ENCODE peak calls at places on chromosomes 6 and 20, in five cellular contexts. I, O, J, U and S are unnamed samples.

GRCh38 chr6:128508588-128509296 is 11.7 kb downstream of the PTPRK start:
- DNase-seq in I (no peak), O (peak; percentile 96), J (peak; percentile 86), U (peak; percentile 87), S (no peak)

GRCh38 chr6:145206247-145206907 is 528.9 kb downstream of the EPM2A start:
- DNase-seq in I (no peak), O (peak; percentile 72), J (no peak), U (peak; percentile 37), S (no peak)

GRCh38 chr6:39426057-39426592 is 103.6 kb upstream of the KCNK16 start:
- DNase-seq in I (no peak), O (peak; percentile 69), J (peak; percentile 31), U (peak; percentile 83), S (no peak)

GRCh38 chr6:87407531-87407895 is 259 bp upstream of the CFAP206 start:
- DNase-seq in I (no peak), O (peak; percentile 41), J (no peak), U (peak; percentile 55), S (no peak)

GRCh38 chr6:110552901-110553641 is 76.7 kb upstream of the SLC22A16 start:
- DNase-seq in I (no peak), O (no peak), J (no peak), U (no peak), S (no peak)

GRCh38 chr6:41689171-41690008 is 46.0 kb downstream of the TFEB start:
- DNase-seq in I (no peak), O (peak; percentile 45), J (no peak), U (peak; percentile 15), S (peak; percentile 15)

GRCh38 chr6:41488392-41489129 is 57.6 kb upstream of the FOXP4 start:
- DNase-seq in I (peak; percentile 66), O (peak; percentile 83), J (peak; percentile 65), U (peak; percentile 87), S (no peak)

GRCh38 chr20:55528482-55528881 is 476.8 kb downstream of the CBLN4 start:
- DNase-seq in I (no peak), O (no peak), J (no peak), U (no peak), S (no peak)

GRCh38 chr20:35619196-35620095 is 3.8 kb downstream of the SPAG4 start:
- DNase-seq in I (peak; percentile 87), O (peak; percentile 80), J (peak; percentile 58), U (peak; percentile 81), S (peak; percentile 83)

GRCh38 chr20:35616465-35617396 is 1.1 kb downstream of the SPAG4 start:
- DNase-seq in I (peak; percentile 98), O (peak; percentile 99), J (peak; percentile 96), U (peak; percentile 84), S (peak; percentile 93)

GRCh38 chr20:35617397-35618031 is 1.9 kb downstream of the SPAG4 start:
- DNase-seq in I (peak; percentile 77), O (peak; percentile 58), J (peak; percentile 32), U (peak; percentile 59), S (peak; percentile 58)

GRCh38 chr20:35618032-35618371 is 2.4 kb downstream of the SPAG4 start:
- DNase-seq in I (no peak), O (no peak), J (no peak), U (no peak), S (no peak)

GRCh38 chr20:35618372-35619131 is 2.9 kb downstream of the SPAG4 start:
- DNase-seq in I (peak; percentile 61), O (peak; percentile 23), J (no peak), U (peak; percentile 34), S (peak; percentile 55)
- H3K4me3 ChIP-seq in I (peak overlapping the region; percentile 46), O (peak overlapping the region; percentile 59), J (peak overlapping the region; percentile 48), U (peak overlapping the region; percentile 60), S (peak overlapping the region; percentile 66)

DNA sequence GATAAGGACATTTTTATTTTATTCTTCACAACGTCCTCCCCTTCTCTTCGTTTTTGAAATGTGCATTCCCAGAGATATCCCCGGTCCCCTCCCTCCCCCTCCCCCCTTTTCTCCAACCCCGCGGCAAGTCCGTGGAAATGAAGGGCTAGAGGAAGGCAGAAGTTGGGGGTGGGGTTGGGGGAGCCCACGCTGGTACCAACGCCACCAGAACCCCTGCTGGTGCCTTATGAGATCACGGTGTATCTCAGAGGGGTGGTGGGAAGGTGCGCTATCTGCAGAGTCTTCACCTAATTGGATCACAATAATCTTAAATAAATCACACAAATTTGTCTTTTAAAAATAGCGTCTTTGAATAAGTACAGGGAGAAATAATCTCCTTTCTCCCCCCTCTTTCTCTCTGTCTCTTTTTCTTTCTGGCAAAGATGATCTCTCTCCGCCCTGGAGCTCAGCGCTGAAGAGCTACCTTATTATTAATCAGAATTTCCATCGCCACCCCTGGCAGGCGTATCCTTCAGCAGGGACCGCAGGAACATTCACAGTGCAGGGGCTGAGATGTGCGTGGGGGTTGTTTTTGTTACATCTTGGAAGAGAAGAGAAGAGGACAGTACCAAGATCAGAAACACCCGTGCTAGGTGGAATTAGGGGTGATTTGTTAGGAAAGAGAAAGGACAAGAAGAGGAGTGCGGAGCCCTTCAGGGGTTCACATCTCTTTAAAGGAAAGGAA is 924 bp downstream of the CLVS2 start:
- DNase-seq in I (no peak), O (no peak), J (no peak), U (no peak), S (no peak)
- H3K4me3 ChIP-seq in I (peak overlapping the region; percentile 46), O (peak overlapping the region; percentile 39), J (no peak overlapping the region), U (peak overlapping the region; percentile 46), S (no peak overlapping the region)

DNA sequence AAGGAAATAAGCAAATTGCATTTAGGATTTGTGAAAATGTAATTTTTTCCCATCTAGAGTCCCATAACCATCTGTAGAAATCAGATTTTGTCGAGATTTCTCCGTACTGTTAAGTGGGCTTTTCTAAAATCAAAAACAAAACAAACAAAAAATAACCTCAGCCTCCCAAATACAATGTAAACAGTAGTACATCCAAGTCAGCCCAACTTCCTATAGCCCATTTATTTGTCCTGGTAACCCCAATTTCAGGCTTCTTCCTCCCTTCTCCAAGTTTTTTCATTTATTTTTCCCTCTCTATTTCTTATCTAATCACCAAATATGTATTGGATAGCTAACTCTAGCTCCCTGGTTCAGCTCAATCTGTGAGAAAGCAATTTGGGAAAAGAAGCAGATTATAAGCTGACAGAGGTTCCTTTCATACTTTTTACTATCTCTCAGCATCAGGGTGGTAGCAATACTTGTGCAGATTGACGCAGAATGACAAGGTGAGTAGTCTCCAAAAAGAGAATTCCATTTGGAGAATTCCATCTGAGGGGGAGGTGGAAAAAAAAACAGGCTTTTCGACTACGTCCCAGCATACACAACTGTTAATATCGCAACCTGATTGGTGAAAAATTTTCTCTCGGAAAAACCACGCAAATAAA is 132.6 kb upstream of the BTN3A2 start:
- DNase-seq in I (no peak), O (no peak), J (no peak), U (no peak), S (no peak)
- H3K4me3 ChIP-seq in I (no peak overlapping the region), O (no peak overlapping the region), J (no peak overlapping the region), U (peak overlapping the region; percentile 59), S (no peak overlapping the region)

DNA sequence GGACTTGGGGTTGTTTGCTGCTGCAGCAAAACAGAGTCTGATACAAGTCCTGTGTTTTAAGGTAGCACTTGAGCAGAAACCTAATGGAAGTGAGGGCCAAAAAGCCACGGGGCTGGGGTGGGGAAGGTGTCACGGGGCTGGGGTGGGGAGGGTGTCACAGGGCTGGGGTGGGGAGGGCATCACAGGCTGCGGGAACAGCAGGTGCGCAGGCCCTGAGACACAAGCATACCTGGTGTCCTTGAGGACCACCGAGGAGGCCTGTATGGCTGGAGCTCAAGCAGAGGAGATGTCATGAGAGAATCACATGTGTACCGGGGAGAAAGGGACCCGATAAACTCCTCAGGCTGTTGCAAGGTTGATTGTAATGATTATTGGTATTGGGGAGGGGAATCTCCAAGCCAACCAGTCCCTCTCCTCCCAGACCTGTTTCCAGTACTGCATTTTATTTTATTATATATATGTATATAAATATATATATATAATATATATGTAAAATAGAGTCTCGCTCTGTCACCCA is 13.6 kb upstream of the SPO11 start:
- DNase-seq in I (no peak), O (no peak), J (no peak), U (no peak), S (no peak)
- H3K4me3 ChIP-seq in I (no peak overlapping the region), O (no peak overlapping the region), J (no peak overlapping the region), U (no peak overlapping the region), S (no peak overlapping the region)

GRCh38 chr20:22464312-22465003 is 119.9 kb downstream of the FOXA2 start:
- DNase-seq in I (no peak), O (no peak), J (no peak), U (no peak), S (no peak)

GRCh38 chr20:22465622-22466446 is 118.5 kb downstream of the FOXA2 start:
- DNase-seq in I (no peak), O (no peak), J (no peak), U (no peak), S (no peak)

GRCh38 chr20:22460803-22461202 is 123.6 kb downstream of the FOXA2 start:
- DNase-seq in I (no peak), O (no peak), J (no peak), U (no peak), S (no peak)

GRCh38 chr20:22460231-22460630 is 124.1 kb downstream of the FOXA2 start:
- DNase-seq in I (no peak), O (no peak), J (no peak), U (no peak), S (no peak)

GRCh38 chr20:22462975-22463914 is 121.1 kb downstream of the FOXA2 start:
- DNase-seq in I (no peak), O (peak; percentile 3), J (no peak), U (no peak), S (no peak)
- H3K4me3 ChIP-seq in I (no peak overlapping the region), O (no peak overlapping the region), J (no peak overlapping the region), U (no peak overlapping the region), S (no peak overlapping the region)

DNA sequence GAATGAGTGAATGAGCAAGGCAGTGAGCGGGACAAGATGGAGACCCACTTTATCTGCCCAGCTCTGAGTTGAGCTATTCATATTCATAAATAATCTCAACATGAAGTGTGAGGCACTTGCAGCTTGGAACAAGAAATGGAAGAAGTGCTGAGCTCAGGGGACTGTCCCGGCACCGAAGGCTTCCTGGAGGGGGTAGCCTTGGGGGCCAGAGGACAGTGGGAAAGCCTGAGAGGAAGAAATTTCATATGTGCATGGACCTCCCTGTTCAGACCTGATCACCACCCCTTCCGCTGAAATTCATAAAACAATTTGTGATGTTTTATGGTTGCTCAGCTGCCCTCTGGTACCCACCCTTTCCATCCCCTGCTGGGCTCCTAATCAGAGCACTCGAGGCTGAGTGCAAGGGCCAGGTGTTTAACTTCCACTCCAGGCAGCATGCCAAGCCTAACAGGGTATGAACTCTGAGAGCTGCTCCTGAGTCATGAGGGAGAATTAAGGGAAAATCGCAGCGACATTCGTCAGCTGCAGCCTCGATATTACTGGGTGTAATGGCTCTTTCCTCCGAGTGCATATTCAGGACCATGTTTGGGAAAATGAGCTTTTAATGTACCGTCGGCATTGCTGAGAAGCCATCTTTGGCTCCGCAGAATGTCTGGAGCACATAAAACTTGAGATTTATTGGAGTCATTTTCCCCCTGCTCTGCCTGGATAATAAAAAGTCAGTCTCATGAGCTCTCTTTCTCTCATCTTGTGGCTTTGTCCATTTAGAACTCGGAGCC is 103.4 kb downstream of the TOX2 start:
- DNase-seq in I (no peak), O (peak; percentile 87), J (peak; percentile 77), U (peak; percentile 92), S (peak; percentile 75)
- H3K4me3 ChIP-seq in I (no peak overlapping the region), O (no peak overlapping the region), J (no peak overlapping the region), U (no peak overlapping the region), S (no peak overlapping the region)

GRCh38 chr6:100463685-100464161 is 998 bp downstream of the SIM1 start:
- DNase-seq in I (no peak), O (no peak), J (no peak), U (no peak), S (no peak)

GRCh38 chr6:100464162-100464851 is 414 bp downstream of the SIM1 start:
- DNase-seq in I (no peak), O (no peak), J (no peak), U (no peak), S (no peak)

GRCh38 chr6:100462396-100462795 is 2.3 kb downstream of the SIM1 start:
- DNase-seq in I (no peak), O (no peak), J (no peak), U (no peak), S (no peak)

GRCh38 chr6:100461920-100462295 is 2.8 kb downstream of the SIM1 start:
- DNase-seq in I (no peak), O (no peak), J (no peak), U (peak; percentile 44), S (no peak)

GRCh38 chr6:100462990-100463684 is 1.6 kb downstream of the SIM1 start:
- DNase-seq in I (no peak), O (no peak), J (no peak), U (no peak), S (no peak)
- H3K4me3 ChIP-seq in I (no peak overlapping the region), O (no peak overlapping the region), J (peak overlapping the region; percentile 73), U (no peak overlapping the region), S (no peak overlapping the region)